ENCODE peak calls at places on chromosomes 1 and 21, in four cellular contexts. C is neuronal stem cell, P is GM23248, Q is trophoblast cell. E is an unnamed sample.

GRCh38 chr1:19220991-19221390 is 10.9 kb upstream of the UBR4 start:
- DNase-seq in Q (no peak), P (no peak), C (no peak), E (no peak)

GRCh38 chr1:156100205-156100995 is 14.1 kb upstream of the LMNA start:
- DNase-seq in Q (no peak), C (no peak), P (no peak), E (no peak)

GRCh38 chr1:173137116-173137515 is 70.0 kb downstream of the TNFSF4 start:
- DNase-seq in P (no peak), Q (peak), C (no peak), E (no peak)

GRCh38 chr21:18759267-18759666 is 355.7 kb upstream of the TMPRSS15 start:
- DNase-seq in Q (no peak), C (no peak), P (no peak), E (no peak)

GRCh38 chr1:204301171-204301957 is 58.4 kb downstream of the PLEKHA6 start:
- DNase-seq in C (no peak), P (peak), Q (peak), E (no peak)

GRCh38 chr1:16324456-16324890 is 27.8 kb downstream of the FBXO42 start:
- DNase-seq in C (no peak), P (peak), Q (peak), E (peak)

GRCh38 chr1:162235261-162235780 is 141.3 kb downstream of the SPATA46 start:
- DNase-seq in P (peak), C (no peak), Q (peak), E (no peak)

GRCh38 chr1:48202030-48202752 is 20.3 kb upstream of the SLC5A9 start:
- DNase-seq in C (peak), P (peak), Q (peak), E (peak)

GRCh38 chr1:229693124-229693523 is 67.1 kb downstream of the URB2 start:
- DNase-seq in P (peak), C (no peak), Q (no peak), E (no peak)

GRCh38 chr1:37434292-37434907 is 40.0 kb upstream of the ZC3H12A start:
- DNase-seq in P (peak), Q (peak), C (peak), E (peak)

GRCh38 chr1:28416509-28417194 is 47.1 kb downstream of the PHACTR4 start:
- DNase-seq in Q (no peak), C (no peak), P (no peak), E (no peak)

GRCh38 chr1:116878804-116879477 is 30.8 kb upstream of the PTGFRN start:
- DNase-seq in C (peak), Q (peak), P (peak), E (no peak)

GRCh38 chr1:195766709-195767108 is 841.5 kb downstream of the KCNT2 start:
- DNase-seq in C (no peak), Q (no peak), P (peak), E (no peak)

GRCh38 chr1:3817138-3817740 is 20.9 kb upstream of the LRRC47 start:
- DNase-seq in C (no peak), P (no peak), Q (no peak), E (peak)

GRCh38 chr21:15874610-15875009 is 144.8 kb downstream of the USP25 start:
- DNase-seq in P (no peak), C (no peak), Q (no peak), E (no peak)

GRCh38 chr21:15872236-15872635 is 142.5 kb downstream of the USP25 start:
- DNase-seq in C (no peak), P (no peak), Q (no peak), E (no peak)

GRCh38 chr21:15875286-15875685 is 145.5 kb downstream of the USP25 start:
- DNase-seq in Q (no peak), C (no peak), P (no peak), E (no peak)

GRCh38 chr21:15868940-15869339 is 139.2 kb downstream of the USP25 start:
- DNase-seq in P (no peak), Q (no peak), C (no peak), E (no peak)

DNA sequence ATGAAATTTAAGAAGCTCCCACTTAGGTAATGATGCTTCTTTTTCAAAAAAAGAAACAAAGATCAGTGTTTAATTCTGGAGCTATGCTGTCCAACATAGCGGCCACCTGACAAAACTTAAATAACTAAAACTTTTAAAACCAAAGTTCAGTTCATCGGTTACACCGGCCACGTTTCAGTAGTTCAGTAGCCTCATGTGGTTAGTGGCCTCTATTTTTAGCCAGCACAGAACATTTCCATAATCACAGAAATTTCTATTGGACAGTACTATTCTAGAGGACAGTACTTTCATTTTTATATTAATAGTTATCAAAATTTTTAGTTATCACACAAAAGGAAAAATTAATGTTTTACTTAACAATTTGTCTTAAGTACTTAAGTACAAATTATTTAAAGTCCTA is 141.0 kb downstream of the USP25 start:
- DNase-seq in Q (no peak), C (no peak), P (no peak), E (no peak)
- H3K4me2 ChIP-seq in Q (no peak), C (no peak), P (no peak), E (no peak)

DNA sequence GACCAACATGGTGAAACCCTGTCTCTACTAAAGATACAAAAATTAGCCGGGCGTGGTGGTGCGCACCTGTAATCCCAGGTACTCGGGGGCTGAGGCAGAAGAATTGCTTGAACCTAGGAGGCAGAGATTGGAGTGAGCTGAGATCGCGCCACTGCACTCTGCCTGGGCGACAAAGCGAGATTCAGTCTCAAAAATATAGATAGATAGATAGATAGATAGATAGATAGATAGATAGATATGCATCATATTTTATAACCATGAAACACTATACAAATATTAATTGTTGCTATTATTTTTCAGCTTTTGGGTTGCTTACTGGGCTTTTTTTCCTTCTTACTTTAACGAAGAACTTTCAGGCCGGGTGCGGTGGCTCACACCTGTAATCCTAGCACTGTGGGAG is 4.8 kb upstream of the FAF1 start:
- DNase-seq in P (no peak), Q (no peak), C (no peak), E (no peak)
- H3K4me3 ChIP-seq in P (no peak), Q (no peak), C (no peak), E (no peak)

DNA sequence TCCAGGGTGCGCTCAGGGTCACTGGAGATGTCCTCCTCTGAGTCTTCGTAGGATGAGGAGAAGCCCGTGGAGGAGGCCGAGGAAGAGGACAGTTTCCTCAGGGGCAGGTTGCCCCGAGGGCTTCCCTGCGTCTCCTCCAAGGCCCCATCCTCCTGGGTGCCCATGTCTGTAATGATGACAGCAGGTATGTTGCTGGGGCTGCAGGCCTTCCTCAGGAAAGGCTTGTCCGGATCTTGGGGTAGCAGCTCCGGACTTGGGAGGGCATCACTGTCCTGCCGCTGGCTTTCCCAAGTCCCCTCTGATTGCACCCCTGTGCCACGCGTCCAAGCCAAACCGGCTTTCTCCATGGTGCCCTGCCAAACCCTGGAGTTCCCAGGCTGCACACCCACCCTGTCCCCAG is 3.5 kb downstream of the ITPKB start:
- DNase-seq in C (no peak), Q (no peak), P (no peak), E (no peak)
- H2AFZ ChIP-seq in C (no peak), Q (no peak), P (no peak), E (no peak)

GRCh38 chr1:150006881-150007401 is 3.6 kb downstream of the OTUD7B start:
- DNase-seq in C (no peak), P (peak), Q (peak), E (peak)
- H3K4me2 ChIP-seq in C (no peak), P (peak), Q (no peak), E (peak)

DNA sequence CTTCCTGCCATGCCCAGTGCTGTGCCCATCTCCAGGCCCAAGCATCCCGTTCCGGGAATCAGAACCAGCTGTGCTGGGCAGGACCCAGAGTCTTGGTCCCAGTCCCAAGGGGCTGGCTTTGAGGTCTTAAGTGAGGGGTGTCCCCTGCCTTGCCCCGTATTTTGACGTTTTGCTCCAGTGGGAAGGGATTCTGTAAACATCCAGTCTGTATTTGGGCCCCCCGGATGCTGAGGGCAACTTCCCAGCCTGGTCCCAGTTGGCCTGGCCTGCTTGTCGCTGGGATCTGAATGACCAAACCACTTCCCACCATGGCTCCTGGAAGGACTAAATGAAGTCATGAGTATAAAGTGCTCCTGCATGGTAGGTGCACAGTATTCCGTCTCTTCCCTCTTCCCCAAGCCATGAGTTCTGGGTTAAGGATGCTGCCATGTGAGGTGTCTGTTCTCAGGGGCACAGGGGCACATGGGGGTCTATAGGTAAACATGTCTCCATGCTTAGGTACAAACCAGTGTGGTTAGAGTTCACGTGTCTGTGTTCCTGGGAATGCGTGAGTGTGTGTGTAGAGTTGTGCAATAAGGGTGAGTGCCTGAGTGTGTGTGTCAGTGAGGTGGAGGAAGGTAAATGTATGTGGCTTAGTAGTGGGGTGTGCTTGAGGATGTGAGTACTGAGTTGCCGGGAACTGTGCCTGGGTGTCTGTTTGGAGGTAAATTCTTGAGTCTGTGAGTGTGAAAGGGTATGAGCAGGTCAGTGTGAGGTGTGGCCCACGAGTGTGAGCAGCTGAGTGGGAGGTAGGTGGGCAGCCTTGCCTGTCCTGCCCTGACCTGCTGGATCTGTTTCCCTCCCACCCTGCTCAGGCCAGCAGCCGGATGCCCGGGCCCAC is 1.5 kb downstream of the B4GALT2 start:
- DNase-seq in C (no peak), Q (peak), P (peak), E (peak)
- H3K4me3 ChIP-seq in C (peak), Q (peak), P (peak), E (peak)

GRCh38 chr1:31643976-31644559 is 608 bp downstream of the PEF1 start:
- DNase-seq in P (no peak), Q (peak), C (no peak), E (peak)
- H2AFZ ChIP-seq in P (peak), Q (peak), C (peak), E (peak)

GRCh38 chr1:157235307-157235706 is 97.1 kb upstream of the ETV3 start:
- DNase-seq in P (no peak), C (no peak), Q (peak), E (no peak)

GRCh38 chr1:157236072-157236471 is 97.9 kb upstream of the ETV3 start:
- DNase-seq in Q (no peak), P (no peak), C (no peak), E (no peak)

GRCh38 chr1:157234705-157235273 is 96.6 kb upstream of the ETV3 start:
- DNase-seq in C (no peak), P (no peak), Q (peak), E (no peak)

GRCh38 chr1:157239936-157240335 is 101.7 kb upstream of the ETV3 start:
- DNase-seq in C (no peak), P (no peak), Q (no peak), E (no peak)

DNA sequence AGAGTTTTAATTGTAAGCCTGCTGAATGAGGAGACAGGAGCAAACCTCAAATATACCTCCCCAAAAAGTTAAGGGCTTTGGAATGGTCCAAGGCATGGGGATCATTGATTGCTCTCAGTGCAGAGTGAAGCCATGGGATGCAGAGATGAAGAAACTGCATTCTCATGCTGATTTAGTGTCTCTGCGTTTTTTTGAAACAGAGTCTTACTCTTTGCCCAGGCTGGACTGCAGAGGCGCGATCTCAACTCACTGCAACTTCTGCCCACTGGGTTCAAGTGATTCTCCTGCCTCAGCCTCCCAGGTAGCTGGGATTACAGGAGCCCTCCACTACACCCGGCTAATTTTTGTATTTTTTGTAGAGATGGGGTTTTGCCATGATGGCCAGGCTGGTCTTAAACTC is 99.3 kb upstream of the ETV3 start:
- DNase-seq in Q (no peak), P (no peak), C (no peak), E (no peak)
- H3K4me2 ChIP-seq in Q (no peak), P (no peak), C (no peak), E (no peak)

DNA sequence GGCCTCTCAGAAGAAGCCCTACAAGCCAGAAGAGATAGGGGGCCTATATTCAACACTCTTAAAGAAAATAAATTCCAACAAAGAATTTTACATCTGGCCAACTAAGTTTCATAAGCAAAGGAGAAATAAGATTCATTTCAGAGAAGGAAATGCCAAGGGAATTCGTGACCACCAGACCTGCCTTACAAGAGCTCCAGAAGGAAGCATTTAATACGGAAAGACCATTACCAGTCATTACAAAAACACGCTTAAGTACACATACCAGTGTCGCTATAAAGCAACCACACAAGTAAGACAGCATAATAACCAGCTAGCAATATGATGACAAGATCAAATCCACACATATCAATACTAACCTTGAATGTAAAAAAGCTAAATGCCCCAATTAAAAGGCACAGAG is 704.9 kb upstream of the CHRM3 start:
- DNase-seq in P (no peak), Q (no peak), C (no peak), E (no peak)
- H3K4me3 ChIP-seq in P (no peak), Q (no peak), C (no peak), E (no peak)

GRCh38 chr1:152876827-152877226 is 1.3 kb upstream of the SMCP start:
- DNase-seq in C (no peak), Q (no peak), P (no peak), E (no peak)

GRCh38 chr1:152873495-152873894 is 4.6 kb upstream of the SMCP start:
- DNase-seq in C (no peak), Q (no peak), P (peak), E (no peak)

GRCh38 chr1:152870831-152871730 is 7.0 kb upstream of the SMCP start:
- DNase-seq in Q (peak), C (peak), P (peak), E (no peak)

GRCh38 chr1:152869808-152870419 is 8.2 kb upstream of the SMCP start:
- DNase-seq in C (peak), Q (peak), P (peak), E (no peak)

GRCh38 chr1:152871731-152872126 is 6.4 kb upstream of the SMCP start:
- DNase-seq in C (no peak), Q (no peak), P (no peak), E (no peak)
- H2AFZ ChIP-seq in C (no peak), Q (no peak), P (no peak), E (no peak)